ENCODE peak calls at places on chromosome 15, in ten cellular contexts. One of them, this sample, is unnamed.

GRCh38 chr15:84824260-84824690 is 7.1 kb downstream of the ALPK3 start:
- DNase-seq in NCI-H2171 treated with DMSO at 0.1 percent for 48 hours: no peak
- DNase-seq in caudate nucleus: no peak
- DNase-seq in hippocampal formation: no peak
- DNase-seq in HS-27A: no peak
- DNase-seq in stimulated activated CD8-positive, alpha-beta memory T cell treated with anti-CD3 and anti-CD28 coated beads, Interleukin-7, amount 100 ng/mL, for 24 hours: no peak
- DNase-seq in EL: no peak
- DNase-seq in GM20000: no peak
- DNase-seq in HS-5: no peak
- DNase-seq in activated CD4-positive, alpha-beta T cell treated with anti-CD3 and anti-CD28 coated beads, Interleukin-2, amount 50 U/mL, for 24 hours: no peak
- DNase-seq in this sample: no peak

GRCh38 chr15:35624881-35625280 is 78.9 kb upstream of the DPH6 start:
- DNase-seq in stimulated activated CD8-positive, alpha-beta memory T cell treated with anti-CD3 and anti-CD28 coated beads, Interleukin-7, amount 100 ng/mL, for 24 hours: no peak
- DNase-seq in caudate nucleus: no peak
- DNase-seq in hippocampal formation: no peak
- DNase-seq in activated CD4-positive, alpha-beta T cell treated with anti-CD3 and anti-CD28 coated beads, Interleukin-2, amount 50 U/mL, for 24 hours: no peak
- DNase-seq in NCI-H2171 treated with DMSO at 0.1 percent for 48 hours: peak; percentile 85
- DNase-seq in GM20000: no peak
- DNase-seq in HS-5: peak; percentile 79
- DNase-seq in EL: peak; percentile 60
- DNase-seq in HS-27A: no peak
- DNase-seq in this sample: no peak

GRCh38 chr15:51621155-51621554 is 1.4 kb downstream of the DMXL2 start:
- DNase-seq in HS-27A: no peak
- DNase-seq in NCI-H2171 treated with DMSO at 0.1 percent for 48 hours: no peak
- DNase-seq in caudate nucleus: no peak
- DNase-seq in HS-5: no peak
- DNase-seq in GM20000: no peak
- DNase-seq in stimulated activated CD8-positive, alpha-beta memory T cell treated with anti-CD3 and anti-CD28 coated beads, Interleukin-7, amount 100 ng/mL, for 24 hours: no peak
- DNase-seq in activated CD4-positive, alpha-beta T cell treated with anti-CD3 and anti-CD28 coated beads, Interleukin-2, amount 50 U/mL, for 24 hours: no peak
- DNase-seq in EL: no peak
- DNase-seq in hippocampal formation: no peak
- DNase-seq in this sample: no peak

GRCh38 chr15:84681822-84682221 is 23.8 kb upstream of the NMB start:
- DNase-seq in GM20000: no peak
- DNase-seq in HS-27A: no peak
- DNase-seq in NCI-H2171 treated with DMSO at 0.1 percent for 48 hours: no peak
- DNase-seq in stimulated activated CD8-positive, alpha-beta memory T cell treated with anti-CD3 and anti-CD28 coated beads, Interleukin-7, amount 100 ng/mL, for 24 hours: no peak
- DNase-seq in EL: no peak
- DNase-seq in HS-5: no peak
- DNase-seq in activated CD4-positive, alpha-beta T cell treated with anti-CD3 and anti-CD28 coated beads, Interleukin-2, amount 50 U/mL, for 24 hours: no peak
- DNase-seq in caudate nucleus: no peak
- DNase-seq in hippocampal formation: no peak
- DNase-seq in this sample: no peak

GRCh38 chr15:59436774-59437472 is 1.1 kb upstream of the FAM81A start:
- DNase-seq in HS-5: no peak
- DNase-seq in NCI-H2171 treated with DMSO at 0.1 percent for 48 hours: peak; percentile 51
- DNase-seq in activated CD4-positive, alpha-beta T cell treated with anti-CD3 and anti-CD28 coated beads, Interleukin-2, amount 50 U/mL, for 24 hours: no peak
- DNase-seq in EL: no peak
- DNase-seq in GM20000: no peak
- DNase-seq in caudate nucleus: no peak
- DNase-seq in stimulated activated CD8-positive, alpha-beta memory T cell treated with anti-CD3 and anti-CD28 coated beads, Interleukin-7, amount 100 ng/mL, for 24 hours: no peak
- DNase-seq in hippocampal formation: no peak
- DNase-seq in HS-27A: no peak
- DNase-seq in this sample: no peak

GRCh38 chr15:58604455-58604923 is 145.0 kb downstream of the ADAM10 start:
- DNase-seq in activated CD4-positive, alpha-beta T cell treated with anti-CD3 and anti-CD28 coated beads, Interleukin-2, amount 50 U/mL, for 24 hours: no peak
- DNase-seq in HS-27A: no peak
- DNase-seq in GM20000: no peak
- DNase-seq in HS-5: no peak
- DNase-seq in stimulated activated CD8-positive, alpha-beta memory T cell treated with anti-CD3 and anti-CD28 coated beads, Interleukin-7, amount 100 ng/mL, for 24 hours: no peak
- DNase-seq in caudate nucleus: no peak
- DNase-seq in EL: no peak
- DNase-seq in NCI-H2171 treated with DMSO at 0.1 percent for 48 hours: no peak
- DNase-seq in hippocampal formation: no peak
- DNase-seq in this sample: no peak

GRCh38 chr15:100919481-100920405 is 586 bp downstream of the LRRK1 start:
- DNase-seq in stimulated activated CD8-positive, alpha-beta memory T cell treated with anti-CD3 and anti-CD28 coated beads, Interleukin-7, amount 100 ng/mL, for 24 hours: no peak
- DNase-seq in EL: peak; percentile 45
- DNase-seq in activated CD4-positive, alpha-beta T cell treated with anti-CD3 and anti-CD28 coated beads, Interleukin-2, amount 50 U/mL, for 24 hours: no peak
- DNase-seq in hippocampal formation: no peak
- DNase-seq in HS-5: peak; percentile 13
- DNase-seq in HS-27A: no peak
- DNase-seq in NCI-H2171 treated with DMSO at 0.1 percent for 48 hours: peak; percentile 33
- DNase-seq in GM20000: peak; percentile 69
- DNase-seq in caudate nucleus: no peak
- DNase-seq in this sample: no peak

GRCh38 chr15:53522878-53523455 is 236.5 kb downstream of the WDR72 start:
- DNase-seq in activated CD4-positive, alpha-beta T cell treated with anti-CD3 and anti-CD28 coated beads, Interleukin-2, amount 50 U/mL, for 24 hours: no peak
- DNase-seq in EL: no peak
- DNase-seq in caudate nucleus: no peak
- DNase-seq in NCI-H2171 treated with DMSO at 0.1 percent for 48 hours: peak; percentile 73
- DNase-seq in hippocampal formation: no peak
- DNase-seq in HS-27A: no peak
- DNase-seq in HS-5: no peak
- DNase-seq in GM20000: no peak
- DNase-seq in stimulated activated CD8-positive, alpha-beta memory T cell treated with anti-CD3 and anti-CD28 coated beads, Interleukin-7, amount 100 ng/mL, for 24 hours: no peak
- DNase-seq in this sample: no peak

GRCh38 chr15:81754078-81754477 is 291.7 kb downstream of the MEX3B start:
- DNase-seq in HS-5: no peak
- DNase-seq in GM20000: no peak
- DNase-seq in activated CD4-positive, alpha-beta T cell treated with anti-CD3 and anti-CD28 coated beads, Interleukin-2, amount 50 U/mL, for 24 hours: no peak
- DNase-seq in EL: no peak
- DNase-seq in HS-27A: no peak
- DNase-seq in NCI-H2171 treated with DMSO at 0.1 percent for 48 hours: peak; percentile 14
- DNase-seq in hippocampal formation: no peak
- DNase-seq in stimulated activated CD8-positive, alpha-beta memory T cell treated with anti-CD3 and anti-CD28 coated beads, Interleukin-7, amount 100 ng/mL, for 24 hours: no peak
- DNase-seq in caudate nucleus: no peak
- DNase-seq in this sample: no peak

GRCh38 chr15:67820992-67821783 is 4.1 kb upstream of the SKOR1 start:
- DNase-seq in GM20000: peak; percentile 81
- DNase-seq in hippocampal formation: no peak
- DNase-seq in activated CD4-positive, alpha-beta T cell treated with anti-CD3 and anti-CD28 coated beads, Interleukin-2, amount 50 U/mL, for 24 hours: no peak
- DNase-seq in NCI-H2171 treated with DMSO at 0.1 percent for 48 hours: no peak
- DNase-seq in caudate nucleus: no peak
- DNase-seq in HS-27A: no peak
- DNase-seq in HS-5: no peak
- DNase-seq in stimulated activated CD8-positive, alpha-beta memory T cell treated with anti-CD3 and anti-CD28 coated beads, Interleukin-7, amount 100 ng/mL, for 24 hours: no peak
- DNase-seq in EL: peak; percentile 47
- DNase-seq in this sample: no peak

GRCh38 chr15:49024840-49025239 is 21.4 kb downstream of the SECISBP2L start:
- DNase-seq in HS-27A: no peak
- DNase-seq in hippocampal formation: no peak
- DNase-seq in caudate nucleus: no peak
- DNase-seq in EL: no peak
- DNase-seq in HS-5: no peak
- DNase-seq in stimulated activated CD8-positive, alpha-beta memory T cell treated with anti-CD3 and anti-CD28 coated beads, Interleukin-7, amount 100 ng/mL, for 24 hours: no peak
- DNase-seq in NCI-H2171 treated with DMSO at 0.1 percent for 48 hours: no peak
- DNase-seq in activated CD4-positive, alpha-beta T cell treated with anti-CD3 and anti-CD28 coated beads, Interleukin-2, amount 50 U/mL, for 24 hours: no peak
- DNase-seq in GM20000: peak; percentile 8
- DNase-seq in this sample: no peak

GRCh38 chr15:62403164-62403809 is 238.2 kb upstream of the C2CD4B start:
- DNase-seq in HS-27A: peak; percentile 86
- DNase-seq in EL: peak; percentile 83
- DNase-seq in HS-5: peak; percentile 50
- DNase-seq in NCI-H2171 treated with DMSO at 0.1 percent for 48 hours: no peak
- DNase-seq in activated CD4-positive, alpha-beta T cell treated with anti-CD3 and anti-CD28 coated beads, Interleukin-2, amount 50 U/mL, for 24 hours: no peak
- DNase-seq in GM20000: no peak
- DNase-seq in stimulated activated CD8-positive, alpha-beta memory T cell treated with anti-CD3 and anti-CD28 coated beads, Interleukin-7, amount 100 ng/mL, for 24 hours: no peak
- DNase-seq in hippocampal formation: no peak
- DNase-seq in caudate nucleus: no peak
- DNase-seq in this sample: no peak

GRCh38 chr15:79185199-79185598 is 94.6 kb upstream of the RASGRF1 start:
- DNase-seq in HS-27A: no peak
- DNase-seq in GM20000: no peak
- DNase-seq in caudate nucleus: no peak
- DNase-seq in EL: no peak
- DNase-seq in HS-5: no peak
- DNase-seq in stimulated activated CD8-positive, alpha-beta memory T cell treated with anti-CD3 and anti-CD28 coated beads, Interleukin-7, amount 100 ng/mL, for 24 hours: peak; percentile 4
- DNase-seq in hippocampal formation: no peak
- DNase-seq in NCI-H2171 treated with DMSO at 0.1 percent for 48 hours: no peak
- DNase-seq in activated CD4-positive, alpha-beta T cell treated with anti-CD3 and anti-CD28 coated beads, Interleukin-2, amount 50 U/mL, for 24 hours: no peak
- DNase-seq in this sample: no peak

GRCh38 chr15:90030376-90030775 is 29.3 kb downstream of the ZNF710 start:
- DNase-seq in activated CD4-positive, alpha-beta T cell treated with anti-CD3 and anti-CD28 coated beads, Interleukin-2, amount 50 U/mL, for 24 hours: no peak
- DNase-seq in hippocampal formation: no peak
- DNase-seq in EL: no peak
- DNase-seq in HS-5: no peak
- DNase-seq in GM20000: no peak
- DNase-seq in NCI-H2171 treated with DMSO at 0.1 percent for 48 hours: no peak
- DNase-seq in stimulated activated CD8-positive, alpha-beta memory T cell treated with anti-CD3 and anti-CD28 coated beads, Interleukin-7, amount 100 ng/mL, for 24 hours: no peak
- DNase-seq in HS-27A: no peak
- DNase-seq in caudate nucleus: no peak
- DNase-seq in this sample: no peak

GRCh38 chr15:67101981-67102929 is 36.9 kb downstream of the SMAD3 start:
- DNase-seq in hippocampal formation: no peak
- DNase-seq in activated CD4-positive, alpha-beta T cell treated with anti-CD3 and anti-CD28 coated beads, Interleukin-2, amount 50 U/mL, for 24 hours: no peak
- DNase-seq in HS-5: no peak
- DNase-seq in GM20000: peak; percentile 67
- DNase-seq in stimulated activated CD8-positive, alpha-beta memory T cell treated with anti-CD3 and anti-CD28 coated beads, Interleukin-7, amount 100 ng/mL, for 24 hours: no peak
- DNase-seq in caudate nucleus: no peak
- DNase-seq in EL: peak; percentile 50
- DNase-seq in NCI-H2171 treated with DMSO at 0.1 percent for 48 hours: no peak
- DNase-seq in HS-27A: peak; percentile 84
- DNase-seq in this sample: no peak

GRCh38 chr15:94844533-94845390 is 613.4 kb downstream of the MCTP2 start:
- DNase-seq in HS-5: no peak
- DNase-seq in HS-27A: no peak
- DNase-seq in stimulated activated CD8-positive, alpha-beta memory T cell treated with anti-CD3 and anti-CD28 coated beads, Interleukin-7, amount 100 ng/mL, for 24 hours: no peak
- DNase-seq in activated CD4-positive, alpha-beta T cell treated with anti-CD3 and anti-CD28 coated beads, Interleukin-2, amount 50 U/mL, for 24 hours: no peak
- DNase-seq in caudate nucleus: no peak
- DNase-seq in NCI-H2171 treated with DMSO at 0.1 percent for 48 hours: no peak
- DNase-seq in hippocampal formation: peak; percentile 7
- DNase-seq in GM20000: no peak
- DNase-seq in EL: no peak
- DNase-seq in this sample: no peak

GRCh38 chr15:32852771-32853170 is 135.0 kb downstream of the GREM1 start:
- DNase-seq in HS-5: no peak
- DNase-seq in caudate nucleus: no peak
- DNase-seq in hippocampal formation: no peak
- DNase-seq in HS-27A: no peak
- DNase-seq in activated CD4-positive, alpha-beta T cell treated with anti-CD3 and anti-CD28 coated beads, Interleukin-2, amount 50 U/mL, for 24 hours: no peak
- DNase-seq in GM20000: no peak
- DNase-seq in NCI-H2171 treated with DMSO at 0.1 percent for 48 hours: no peak
- DNase-seq in EL: no peak
- DNase-seq in stimulated activated CD8-positive, alpha-beta memory T cell treated with anti-CD3 and anti-CD28 coated beads, Interleukin-7, amount 100 ng/mL, for 24 hours: no peak
- DNase-seq in this sample: no peak

GRCh38 chr15:57861039-57861638 is 154.6 kb downstream of the POLR2M start:
- DNase-seq in HS-27A: peak; percentile 66
- DNase-seq in activated CD4-positive, alpha-beta T cell treated with anti-CD3 and anti-CD28 coated beads, Interleukin-2, amount 50 U/mL, for 24 hours: no peak
- DNase-seq in HS-5: peak; percentile 52
- DNase-seq in caudate nucleus: no peak
- DNase-seq in EL: peak; percentile 76
- DNase-seq in stimulated activated CD8-positive, alpha-beta memory T cell treated with anti-CD3 and anti-CD28 coated beads, Interleukin-7, amount 100 ng/mL, for 24 hours: no peak
- DNase-seq in NCI-H2171 treated with DMSO at 0.1 percent for 48 hours: peak; percentile 61
- DNase-seq in hippocampal formation: peak; percentile 7
- DNase-seq in GM20000: peak; percentile 47
- DNase-seq in this sample: no peak

GRCh38 chr15:38559908-38560307 is 4.7 kb downstream of the RASGRP1 start:
- DNase-seq in GM20000: no peak
- DNase-seq in stimulated activated CD8-positive, alpha-beta memory T cell treated with anti-CD3 and anti-CD28 coated beads, Interleukin-7, amount 100 ng/mL, for 24 hours: no peak
- DNase-seq in HS-27A: no peak
- DNase-seq in caudate nucleus: no peak
- DNase-seq in hippocampal formation: no peak
- DNase-seq in activated CD4-positive, alpha-beta T cell treated with anti-CD3 and anti-CD28 coated beads, Interleukin-2, amount 50 U/mL, for 24 hours: no peak
- DNase-seq in NCI-H2171 treated with DMSO at 0.1 percent for 48 hours: no peak
- DNase-seq in HS-5: no peak
- DNase-seq in EL: no peak
- DNase-seq in this sample: no peak

GRCh38 chr15:99014803-99015676 is 7.4 kb upstream of the PGPEP1L start:
- DNase-seq in activated CD4-positive, alpha-beta T cell treated with anti-CD3 and anti-CD28 coated beads, Interleukin-2, amount 50 U/mL, for 24 hours: peak; percentile 3
- DNase-seq in hippocampal formation: no peak
- DNase-seq in GM20000: peak; percentile 85
- DNase-seq in EL: peak; percentile 73
- DNase-seq in NCI-H2171 treated with DMSO at 0.1 percent for 48 hours: peak; percentile 72
- DNase-seq in HS-27A: no peak
- DNase-seq in stimulated activated CD8-positive, alpha-beta memory T cell treated with anti-CD3 and anti-CD28 coated beads, Interleukin-7, amount 100 ng/mL, for 24 hours: no peak
- DNase-seq in HS-5: no peak
- DNase-seq in caudate nucleus: no peak
- DNase-seq in this sample: no peak

GRCh38 chr15:79316864-79317263 is 6.0 kb downstream of the TMED3 start:
- DNase-seq in HS-27A: no peak
- DNase-seq in NCI-H2171 treated with DMSO at 0.1 percent for 48 hours: no peak
- DNase-seq in EL: no peak
- DNase-seq in HS-5: no peak
- DNase-seq in GM20000: no peak
- DNase-seq in caudate nucleus: no peak
- DNase-seq in activated CD4-positive, alpha-beta T cell treated with anti-CD3 and anti-CD28 coated beads, Interleukin-2, amount 50 U/mL, for 24 hours: no peak
- DNase-seq in hippocampal formation: no peak
- DNase-seq in stimulated activated CD8-positive, alpha-beta memory T cell treated with anti-CD3 and anti-CD28 coated beads, Interleukin-7, amount 100 ng/mL, for 24 hours: no peak
- DNase-seq in this sample: no peak

GRCh38 chr15:70419046-70419445 is 321.3 kb upstream of the TLE3 start:
- DNase-seq in HS-5: no peak
- DNase-seq in GM20000: no peak
- DNase-seq in caudate nucleus: no peak
- DNase-seq in EL: no peak
- DNase-seq in NCI-H2171 treated with DMSO at 0.1 percent for 48 hours: no peak
- DNase-seq in hippocampal formation: no peak
- DNase-seq in HS-27A: no peak
- DNase-seq in activated CD4-positive, alpha-beta T cell treated with anti-CD3 and anti-CD28 coated beads, Interleukin-2, amount 50 U/mL, for 24 hours: no peak
- DNase-seq in stimulated activated CD8-positive, alpha-beta memory T cell treated with anti-CD3 and anti-CD28 coated beads, Interleukin-7, amount 100 ng/mL, for 24 hours: no peak
- DNase-seq in this sample: no peak

GRCh38 chr15:87944687-87945086 is 311.9 kb downstream of the NTRK3 start:
- DNase-seq in GM20000: no peak
- DNase-seq in HS-5: no peak
- DNase-seq in activated CD4-positive, alpha-beta T cell treated with anti-CD3 and anti-CD28 coated beads, Interleukin-2, amount 50 U/mL, for 24 hours: no peak
- DNase-seq in stimulated activated CD8-positive, alpha-beta memory T cell treated with anti-CD3 and anti-CD28 coated beads, Interleukin-7, amount 100 ng/mL, for 24 hours: no peak
- DNase-seq in caudate nucleus: no peak
- DNase-seq in HS-27A: no peak
- DNase-seq in hippocampal formation: no peak
- DNase-seq in NCI-H2171 treated with DMSO at 0.1 percent for 48 hours: no peak
- DNase-seq in EL: no peak
- DNase-seq in this sample: no peak

GRCh38 chr15:22796079-22796478 is 9.6 kb downstream of the NIPA1 start:
- DNase-seq in caudate nucleus: no peak
- DNase-seq in NCI-H2171 treated with DMSO at 0.1 percent for 48 hours: no peak
- DNase-seq in hippocampal formation: no peak
- DNase-seq in HS-5: no peak
- DNase-seq in HS-27A: no peak
- DNase-seq in activated CD4-positive, alpha-beta T cell treated with anti-CD3 and anti-CD28 coated beads, Interleukin-2, amount 50 U/mL, for 24 hours: no peak
- DNase-seq in stimulated activated CD8-positive, alpha-beta memory T cell treated with anti-CD3 and anti-CD28 coated beads, Interleukin-7, amount 100 ng/mL, for 24 hours: no peak
- DNase-seq in EL: no peak
- DNase-seq in GM20000: no peak
- DNase-seq in this sample: no peak

GRCh38 chr15:96170616-96171270 is 159.8 kb upstream of the NR2F2 start:
- DNase-seq in NCI-H2171 treated with DMSO at 0.1 percent for 48 hours: no peak
- DNase-seq in HS-5: no peak
- DNase-seq in EL: no peak
- DNase-seq in stimulated activated CD8-positive, alpha-beta memory T cell treated with anti-CD3 and anti-CD28 coated beads, Interleukin-7, amount 100 ng/mL, for 24 hours: no peak
- DNase-seq in caudate nucleus: no peak
- DNase-seq in GM20000: no peak
- DNase-seq in HS-27A: no peak
- DNase-seq in activated CD4-positive, alpha-beta T cell treated with anti-CD3 and anti-CD28 coated beads, Interleukin-2, amount 50 U/mL, for 24 hours: no peak
- DNase-seq in hippocampal formation: no peak
- DNase-seq in this sample: no peak

GRCh38 chr15:69164807-69165636 is 4.6 kb downstream of the GLCE start:
- DNase-seq in activated CD4-positive, alpha-beta T cell treated with anti-CD3 and anti-CD28 coated beads, Interleukin-2, amount 50 U/mL, for 24 hours: no peak
- DNase-seq in caudate nucleus: no peak
- DNase-seq in hippocampal formation: no peak
- DNase-seq in HS-27A: no peak
- DNase-seq in GM20000: no peak
- DNase-seq in EL: peak; percentile 65
- DNase-seq in NCI-H2171 treated with DMSO at 0.1 percent for 48 hours: no peak
- DNase-seq in stimulated activated CD8-positive, alpha-beta memory T cell treated with anti-CD3 and anti-CD28 coated beads, Interleukin-7, amount 100 ng/mL, for 24 hours: no peak
- DNase-seq in HS-5: peak; percentile 35
- DNase-seq in this sample: peak; percentile 28

GRCh38 chr15:52103217-52104207 is 9.1 kb downstream of the BCL2L10 start:
- DNase-seq in EL: peak; percentile 93
- DNase-seq in HS-5: peak; percentile 84
- DNase-seq in GM20000: peak; percentile 74
- DNase-seq in caudate nucleus: no peak
- DNase-seq in hippocampal formation: no peak
- DNase-seq in stimulated activated CD8-positive, alpha-beta memory T cell treated with anti-CD3 and anti-CD28 coated beads, Interleukin-7, amount 100 ng/mL, for 24 hours: no peak
- DNase-seq in activated CD4-positive, alpha-beta T cell treated with anti-CD3 and anti-CD28 coated beads, Interleukin-2, amount 50 U/mL, for 24 hours: no peak
- DNase-seq in HS-27A: peak; percentile 76
- DNase-seq in NCI-H2171 treated with DMSO at 0.1 percent for 48 hours: no peak
- DNase-seq in this sample: no peak

GRCh38 chr15:29124581-29125381 is 144.8 kb downstream of the NSMCE3 start:
- DNase-seq in stimulated activated CD8-positive, alpha-beta memory T cell treated with anti-CD3 and anti-CD28 coated beads, Interleukin-7, amount 100 ng/mL, for 24 hours: no peak
- DNase-seq in NCI-H2171 treated with DMSO at 0.1 percent for 48 hours: no peak
- DNase-seq in EL: peak; percentile 17
- DNase-seq in caudate nucleus: no peak
- DNase-seq in HS-5: no peak
- DNase-seq in activated CD4-positive, alpha-beta T cell treated with anti-CD3 and anti-CD28 coated beads, Interleukin-2, amount 50 U/mL, for 24 hours: no peak
- DNase-seq in GM20000: no peak
- DNase-seq in hippocampal formation: no peak
- DNase-seq in HS-27A: no peak
- DNase-seq in this sample: no peak